ENCODE peak calls at places on chromosomes 5 and 9, in five cellular contexts. T, U, R, L and P are unnamed samples.

GRCh38 chr9:93592389-93593021 is 16.1 kb downstream of the PHF2 start:
- DNase-seq in R (no peak), T (no peak), L (no peak), U (peak), P (no peak)

GRCh38 chr5:153818626-153819025 is 220.1 kb downstream of the FAM114A2 start:
- DNase-seq in T (peak), U (peak), R (no peak), L (no peak), P (peak)

GRCh38 chr5:139137703-139138102 is 60.5 kb downstream of the SIL1 start:
- DNase-seq in R (peak), U (peak), T (peak), L (no peak), P (peak)

GRCh38 chr5:104942735-104943134 is 1380.1 kb upstream of the NUDT12 start:
- DNase-seq in R (no peak), T (no peak), L (no peak), U (no peak), P (no peak)

GRCh38 chr9:130933114-130934046 is 5.7 kb downstream of the FIBCD1 start:
- DNase-seq in R (peak), T (peak), L (no peak), U (peak), P (peak)

GRCh38 chr9:12554636-12555035 is 138.5 kb upstream of the TYRP1 start:
- DNase-seq in T (peak), L (no peak), U (peak), R (peak), P (peak)

GRCh38 chr9:82376677-82377232 is 388.2 kb downstream of the SPATA31D1 start:
- DNase-seq in L (no peak), U (no peak), R (no peak), T (no peak), P (no peak)

GRCh38 chr9:113359385-113359784 is 10.0 kb downstream of the BSPRY start:
- DNase-seq in R (no peak), L (no peak), U (no peak), T (no peak), P (no peak)

GRCh38 chr5:155726267-155726666 is 600.7 kb upstream of the SGCD start:
- DNase-seq in U (peak), R (peak), L (no peak), T (peak), P (peak)

GRCh38 chr9:70076678-70077077 is 33.0 kb downstream of the MAMDC2 start:
- DNase-seq in L (no peak), T (no peak), R (no peak), U (no peak), P (no peak)

GRCh38 chr5:51387854-51388320 is 4.6 kb downstream of the ISL1 start:
- DNase-seq in R (no peak), U (no peak), L (no peak), T (no peak), P (no peak)

GRCh38 chr5:143398451-143399237 is 4.8 kb downstream of the NR3C1 start:
- DNase-seq in L (no peak), U (no peak), T (peak), R (no peak), P (peak)

GRCh38 chr5:143398053-143398355 is 5.5 kb downstream of the NR3C1 start:
- DNase-seq in T (peak), R (no peak), L (no peak), U (no peak), P (no peak)

GRCh38 chr5:143395638-143396352 is 7.7 kb downstream of the NR3C1 start:
- DNase-seq in T (peak), U (no peak), R (no peak), L (no peak), P (peak)

GRCh38 chr5:143397302-143398052 is 6.0 kb downstream of the NR3C1 start:
- DNase-seq in R (no peak), U (no peak), T (peak), L (no peak), P (peak)

GRCh38 chr5:143396353-143396940 is 7.0 kb downstream of the NR3C1 start:
- DNase-seq in L (no peak), U (no peak), T (no peak), R (no peak), P (peak)
- H3K4me3 ChIP-seq in L (peak), U (peak), T (no peak), R (peak), P (peak)

GRCh38 chr9:20463823-20464222 is 158.5 kb downstream of the MLLT3 start:
- DNase-seq in T (no peak), L (no peak), U (no peak), R (no peak), P (no peak)

GRCh38 chr9:20464242-20464641 is 158.1 kb downstream of the MLLT3 start:
- DNase-seq in L (no peak), R (no peak), U (no peak), T (no peak), P (no peak)

GRCh38 chr9:20466328-20467008 is 155.8 kb downstream of the MLLT3 start:
- DNase-seq in R (no peak), L (no peak), U (no peak), T (no peak), P (no peak)

DNA sequence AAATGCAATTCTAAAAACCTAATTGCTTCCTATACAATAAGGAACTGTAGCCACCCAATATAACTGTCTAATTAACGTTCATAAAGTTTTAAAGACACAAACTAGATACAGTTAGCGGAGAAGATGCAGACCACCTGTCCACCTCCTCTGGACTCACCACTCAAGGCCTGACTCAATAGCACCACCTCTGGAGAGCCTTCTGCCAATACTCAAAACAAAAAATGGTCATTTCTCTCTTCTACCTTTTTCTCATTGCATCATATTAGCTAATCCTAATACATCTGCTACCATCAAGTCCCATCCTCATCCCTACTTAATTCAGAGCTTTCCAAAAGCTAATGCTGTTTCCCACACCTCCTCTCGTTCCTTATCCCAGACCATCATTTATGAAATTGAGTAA is 159.9 kb downstream of the MLLT3 start:
- DNase-seq in U (no peak), R (no peak), L (no peak), T (no peak), P (no peak)
- TF ChIP-seq CTCF in U (no peak), R (no peak), L (no peak), T (peak), P (no peak)

GRCh38 chr5:66958126-66958983 is 238.2 kb downstream of the CD180 start:
- DNase-seq in L (no peak), T (peak), R (peak), U (peak), P (peak)

GRCh38 chr5:66956439-66956838 is 240.2 kb downstream of the CD180 start:
- DNase-seq in R (peak), U (peak), T (no peak), L (no peak), P (no peak)

GRCh38 chr5:66960373-66961137 is 236.0 kb downstream of the CD180 start:
- DNase-seq in L (no peak), R (peak), T (peak), U (peak), P (no peak)

GRCh38 chr5:66959668-66960067 is 236.9 kb downstream of the CD180 start:
- DNase-seq in T (peak), U (peak), L (no peak), R (no peak), P (peak)

DNA sequence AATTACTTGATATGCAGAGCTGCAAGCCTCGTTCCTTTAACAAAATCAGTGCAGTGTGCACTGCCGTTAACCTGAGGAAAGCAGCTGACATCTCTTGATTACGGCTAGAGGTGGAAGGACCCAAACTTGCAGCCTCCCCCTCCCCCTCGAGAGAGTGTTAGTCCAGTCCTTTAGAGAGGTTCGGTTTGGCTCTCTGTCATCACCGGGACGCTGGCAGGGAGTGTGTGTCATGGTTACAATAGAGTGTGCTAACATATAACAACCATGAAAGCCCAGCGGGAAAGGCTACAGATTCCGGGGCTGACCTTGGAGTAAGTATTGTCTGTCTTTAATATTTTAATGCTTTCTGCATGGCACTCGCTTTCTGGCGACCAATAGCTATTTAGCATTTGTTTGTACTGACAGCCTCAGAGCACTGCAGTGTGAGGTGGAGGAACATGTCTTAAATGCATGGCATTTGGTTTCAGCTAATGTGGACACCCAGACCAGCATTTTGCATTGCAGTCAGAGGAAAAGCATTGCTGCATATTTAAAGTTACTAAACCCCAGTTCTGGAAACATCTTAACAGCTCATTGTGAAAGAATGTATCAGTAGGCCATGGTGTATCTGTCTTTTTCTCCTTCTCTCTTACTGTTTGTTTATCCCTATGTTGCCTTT is 237.5 kb downstream of the CD180 start:
- DNase-seq in L (peak), U (peak), T (peak), R (peak), P (peak)
- H3K4me3 ChIP-seq in L (peak), U (peak), T (peak), R (peak), P (peak)

GRCh38 chr9:110175275-110175968 is 32.5 kb downstream of the C9orf152 start:
- DNase-seq in L (no peak), R (no peak), U (no peak), T (no peak), P (no peak)
- TF ChIP-seq CTCF in L (no peak), R (no peak), U (no peak), T (no peak), P (no peak)